ENCODE peak calls at places on chromosomes 2 and 18, in ten cellular contexts. N is hepatocyte; C is endodermal cell; B is pancreas; S is right cardiac atrium; W is A549; X is thyroid gland; A is heart left ventricle; V is CD8-positive, alpha-beta T cell; U is PC-9. R is an unnamed sample.

GRCh38 chr2:201984800-201985525 is 48.7 kb upstream of the FZD7 start:
- DNase-seq in N (no peak), C (no peak), B (peak), S (peak), W (no peak), X (peak), A (no peak), V (no peak), U (no peak), R (no peak)

GRCh38 chr2:25103287-25103871 is 61.5 kb downstream of the EFR3B start:
- DNase-seq in N (peak), C (no peak), B (no peak), S (peak), W (peak), X (no peak), A (no peak), V (no peak), U (no peak), R (peak)

GRCh38 chr2:128520787-128521186 is 202.1 kb upstream of the HS6ST1 start:
- DNase-seq in N (no peak), C (peak), B (no peak), S (no peak), W (no peak), X (no peak), A (no peak), V (no peak), U (peak), R (no peak)

GRCh38 chr2:236746833-236747232 is 177.2 kb downstream of the ACKR3 start:
- DNase-seq in N (no peak), C (no peak), B (no peak), S (no peak), W (no peak), X (no peak), A (no peak), V (no peak), U (no peak), R (no peak)

GRCh38 chr2:23380562-23381065 is 4.4 kb upstream of the KLHL29 start:
- DNase-seq in N (no peak), C (no peak), B (no peak), S (no peak), W (no peak), X (no peak), A (no peak), V (no peak), U (peak), R (no peak)

GRCh38 chr2:54669677-54670484 is 53.6 kb upstream of the EML6 start:
- DNase-seq in N (peak), C (no peak), B (peak), S (no peak), W (peak), X (no peak), A (no peak), V (no peak), U (peak), R (peak)

GRCh38 chr2:17643031-17643615 is 102.6 kb downstream of the VSNL1 start:
- DNase-seq in N (peak), C (no peak), B (peak), S (peak), W (peak), X (no peak), A (no peak), V (no peak), U (peak), R (peak)

GRCh38 chr18:67425724-67426123 is 90.8 kb downstream of the DSEL start:
- DNase-seq in N (peak), C (no peak), B (no peak), S (no peak), W (peak), X (no peak), A (no peak), V (no peak), U (peak), R (peak)

GRCh38 chr2:233059797-233060499 is at the start of gene INPP5D:
- DNase-seq in N (no peak), C (no peak), B (peak), S (peak), W (no peak), X (peak), A (peak), V (peak), U (no peak), R (no peak)

GRCh38 chr2:149901231-149901859 is 313.8 kb upstream of the MMADHC start:
- DNase-seq in N (no peak), C (no peak), B (no peak), S (no peak), W (no peak), X (no peak), A (no peak), V (no peak), U (no peak), R (no peak)

GRCh38 chr2:212962691-212963090 is 188.7 kb downstream of the IKZF2 start:
- DNase-seq in N (no peak), C (no peak), B (no peak), S (no peak), W (no peak), X (no peak), A (no peak), V (no peak), U (no peak), R (no peak)
- H3K27ac ChIP-seq in N (no peak), C (no peak), B (no peak), S (no peak), W (no peak), X (no peak), A (no peak), V (no peak), U (no peak), R (no peak)

DNA sequence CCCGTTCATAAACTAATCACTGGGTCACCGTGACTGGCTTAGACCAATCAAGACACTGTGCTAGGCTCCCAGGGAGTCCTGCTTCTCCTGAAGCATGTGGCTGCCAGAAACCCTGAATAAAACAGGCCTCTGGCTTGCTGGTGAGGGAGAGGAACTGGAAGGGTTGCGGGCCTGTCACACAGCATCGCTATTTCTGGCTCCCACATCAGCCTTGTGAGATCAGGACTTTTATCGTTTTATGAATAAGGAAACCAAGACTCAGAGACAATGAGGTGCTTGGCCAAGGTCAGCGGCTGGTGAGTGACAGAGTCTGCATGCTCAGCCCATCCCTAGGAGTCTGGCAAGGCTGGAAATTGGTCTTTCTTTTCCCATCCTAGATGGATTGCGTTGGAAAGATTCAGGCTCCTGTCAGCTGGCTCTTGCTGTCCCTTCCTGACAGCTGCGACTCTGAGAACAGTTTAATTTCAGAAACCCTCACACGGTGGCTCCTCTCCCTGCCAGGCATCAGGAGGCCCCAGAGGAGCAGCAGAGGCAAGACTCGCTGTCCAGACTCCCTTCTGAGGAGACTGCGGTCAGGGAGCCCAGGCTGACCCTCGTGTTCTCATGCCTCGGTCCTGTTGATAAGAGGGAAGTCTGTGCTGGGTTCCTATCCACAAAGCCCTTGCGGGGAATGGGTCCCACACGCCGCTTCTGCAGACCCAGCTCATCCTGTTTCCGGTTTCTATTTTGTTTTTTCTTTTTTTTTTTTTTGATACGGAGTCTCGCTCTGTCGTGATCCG is 104.4 kb upstream of the TAF1B start:
- DNase-seq in N (no peak), C (no peak), B (no peak), S (peak), W (no peak), X (no peak), A (peak), V (no peak), U (no peak), R (no peak)
- H3K27ac ChIP-seq in N (no peak), C (no peak), B (no peak), S (peak), W (no peak), X (peak), A (peak), V (no peak), U (no peak), R (peak)

DNA sequence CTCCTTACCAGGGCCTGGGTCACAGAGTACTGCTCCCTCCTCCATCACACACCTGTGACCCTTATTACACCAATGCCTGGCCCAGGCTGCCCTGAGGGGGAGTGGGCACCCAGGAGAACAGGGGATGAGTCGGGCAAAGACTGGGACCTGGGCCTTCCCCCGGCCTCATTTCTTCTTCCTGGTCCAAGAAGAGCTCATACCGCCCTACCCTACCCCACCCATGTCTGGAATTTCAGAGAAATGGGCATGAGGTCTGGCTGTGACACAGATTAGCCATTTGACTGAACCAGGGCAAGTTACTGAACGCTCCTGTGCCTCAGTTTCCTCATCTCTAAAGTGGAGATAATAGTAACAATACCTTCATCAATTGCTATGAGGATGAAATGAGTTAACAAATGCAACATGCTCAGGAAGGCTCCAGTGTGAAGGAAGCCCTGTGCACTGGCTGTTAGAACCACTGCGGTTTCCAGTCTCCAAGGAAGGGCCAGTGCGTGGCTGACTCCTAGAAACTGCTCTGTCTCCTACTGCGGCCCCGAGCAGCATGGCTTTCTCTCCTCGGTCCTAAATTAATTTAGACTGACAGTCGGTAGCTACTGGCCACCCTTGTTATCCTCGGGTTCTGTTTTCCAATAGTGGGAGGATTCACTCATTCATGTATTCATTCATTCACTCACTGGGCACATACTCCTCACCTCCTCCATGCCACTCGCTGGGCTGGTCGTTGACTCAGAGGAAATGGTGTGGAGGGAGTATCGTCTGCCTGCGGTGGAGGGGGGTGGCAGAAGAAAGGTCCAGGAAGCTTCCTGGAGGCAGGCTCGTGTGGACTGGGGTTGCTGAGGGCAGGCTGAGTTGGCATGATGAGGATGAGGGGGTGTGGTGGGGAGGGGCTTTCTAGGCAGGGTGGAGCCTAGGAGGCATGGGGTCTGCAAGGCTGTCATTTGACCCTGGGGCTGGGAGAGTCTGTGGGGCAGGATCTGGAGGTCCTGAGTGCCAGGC is 175.6 kb downstream of the GLI2 start:
- DNase-seq in N (no peak), C (no peak), B (no peak), S (no peak), W (peak), X (no peak), A (peak), V (no peak), U (peak), R (peak)
- H3K27ac ChIP-seq in N (peak), C (no peak), B (no peak), S (peak), W (peak), X (no peak), A (peak), V (no peak), U (no peak), R (peak)

GRCh38 chr2:174635747-174636399 is 38.3 kb upstream of the WIPF1 start:
- DNase-seq in N (no peak), C (no peak), B (no peak), S (no peak), W (no peak), X (no peak), A (no peak), V (no peak), U (no peak), R (no peak)
- H3K27ac ChIP-seq in N (no peak), C (no peak), B (no peak), S (no peak), W (no peak), X (no peak), A (no peak), V (no peak), U (no peak), R (no peak)

GRCh38 chr2:235034270-235035135 is 82.7 kb downstream of the SH3BP4 start:
- DNase-seq in N (no peak), C (no peak), B (no peak), S (no peak), W (no peak), X (no peak), A (peak), V (no peak), U (no peak), R (no peak)
- H3K27ac ChIP-seq in N (no peak), C (no peak), B (no peak), S (no peak), W (no peak), X (no peak), A (no peak), V (no peak), U (no peak), R (no peak)

GRCh38 chr2:241620419-241620769 is 16.6 kb downstream of the THAP4 start:
- DNase-seq in N (no peak), C (no peak), B (no peak), S (no peak), W (peak), X (no peak), A (no peak), V (no peak), U (no peak), R (no peak)
- H3K27ac ChIP-seq in N (no peak), C (no peak), B (no peak), S (no peak), W (no peak), X (no peak), A (no peak), V (no peak), U (peak), R (no peak)

DNA sequence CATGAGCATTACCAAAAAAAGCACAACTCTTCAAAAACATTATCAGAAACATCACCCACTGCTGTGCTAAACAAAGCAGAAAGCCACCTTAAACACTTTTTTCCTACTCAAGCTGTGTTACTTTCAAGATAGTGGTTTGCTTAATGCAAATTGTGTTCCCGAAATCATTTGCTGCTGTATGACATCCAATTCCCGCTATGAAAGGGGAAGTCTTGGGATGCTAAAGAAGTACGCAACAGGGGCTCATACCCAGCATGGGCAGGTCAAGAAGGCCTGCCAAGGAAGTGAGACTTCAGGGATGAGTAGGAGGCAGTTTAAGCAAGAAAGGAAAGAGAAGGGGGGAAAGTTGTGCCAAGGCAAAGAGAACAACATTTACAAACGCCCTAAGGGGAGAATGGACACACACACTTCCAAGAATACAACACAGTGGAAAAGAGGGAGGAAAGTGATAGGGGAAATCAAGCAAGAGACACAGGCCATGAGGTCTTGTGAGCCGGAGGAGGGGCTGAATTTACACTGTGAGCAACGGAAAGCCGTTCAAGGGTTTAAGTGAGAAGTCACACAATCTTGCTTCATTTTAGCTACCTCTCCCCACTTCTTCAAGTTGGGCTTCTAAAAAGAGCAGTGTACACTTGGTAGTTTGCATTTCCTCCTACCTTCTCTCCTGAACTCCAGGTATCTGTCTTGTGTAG is 4.1 kb downstream of the PTPN2 start:
- DNase-seq in N (no peak), C (peak), B (no peak), S (no peak), W (no peak), X (no peak), A (no peak), V (no peak), U (no peak), R (no peak)
- H3K27ac ChIP-seq in N (no peak), C (no peak), B (peak), S (no peak), W (no peak), X (peak), A (peak), V (no peak), U (no peak), R (no peak)

GRCh38 chr2:10495311-10495987 is 47.3 kb upstream of the ODC1 start:
- DNase-seq in N (no peak), C (no peak), B (no peak), S (no peak), W (no peak), X (no peak), A (no peak), V (no peak), U (no peak), R (no peak)
- H3K27ac ChIP-seq in N (no peak), C (no peak), B (no peak), S (no peak), W (peak), X (no peak), A (no peak), V (no peak), U (no peak), R (no peak)